ENCODE peak calls at places on chromosomes 12 and 14, in four cellular contexts. O, K, Z and E are unnamed samples.

GRCh38 chr12:57629897-57630471 is 3.0 kb downstream of the B4GALNT1 start:
- DNase-seq in O (no peak), K (no peak), Z (no peak), E (peak)

GRCh38 chr12:89977356-89978185 is 268.9 kb upstream of the ATP2B1 start:
- DNase-seq in O (no peak), K (no peak), Z (no peak), E (no peak)

GRCh38 chr12:9721394-9722092 is 11.4 kb downstream of the CLECL1 start:
- DNase-seq in O (no peak), K (no peak), Z (no peak), E (no peak)

GRCh38 chr14:39102969-39103957 is at the start of gene SEC23A:
- DNase-seq in O (peak), K (peak), Z (peak), E (peak)

GRCh38 chr14:99412122-99413061 is 68.3 kb downstream of the SETD3 start:
- DNase-seq in O (no peak), K (no peak), Z (no peak), E (peak)

GRCh38 chr14:54193871-54194270 is 202.9 kb upstream of the CDKN3 start:
- DNase-seq in O (no peak), K (no peak), Z (no peak), E (no peak)

GRCh38 chr12:65086236-65086635 is 34.9 kb downstream of the WIF1 start:
- DNase-seq in O (no peak), K (no peak), Z (no peak), E (no peak)

GRCh38 chr12:107359382-107359781 is 266.0 kb upstream of the CRY1 start:
- DNase-seq in O (no peak), K (no peak), Z (no peak), E (no peak)

GRCh38 chr14:96484391-96484790 is 17.8 kb upstream of the PAPOLA start:
- DNase-seq in O (no peak), K (no peak), Z (no peak), E (no peak)

GRCh38 chr12:123271182-123271491 is 519 bp downstream of the CDK2AP1 start:
- DNase-seq in O (peak), K (peak), Z (peak), E (peak)

GRCh38 chr14:96249016-96249415 is 7.0 kb upstream of the BDKRB1 start:
- DNase-seq in O (no peak), K (no peak), Z (no peak), E (peak)

GRCh38 chr14:90107789-90108188 is 46.0 kb downstream of the KCNK13 start:
- DNase-seq in O (no peak), K (no peak), Z (no peak), E (no peak)

GRCh38 chr12:77102691-77103090 is 37.3 kb upstream of the E2F7 start:
- DNase-seq in O (no peak), K (no peak), Z (no peak), E (peak)

GRCh38 chr14:67004521-67004920 is 184.7 kb upstream of the GARIN2 start:
- DNase-seq in O (no peak), K (no peak), Z (no peak), E (no peak)

GRCh38 chr14:100589071-100589759 is 2.0 kb upstream of the BEGAIN start:
- DNase-seq in O (no peak), K (no peak), Z (no peak), E (peak)

GRCh38 chr12:111451649-111452129 is 46.0 kb downstream of the SH2B3 start:
- DNase-seq in O (no peak), K (peak), Z (peak), E (peak)

GRCh38 chr12:20369164-20370000 is 1.0 kb downstream of the PDE3A start:
- DNase-seq in O (peak), K (no peak), Z (no peak), E (peak)

GRCh38 chr12:11707535-11707934 is 58.1 kb downstream of the ETV6 start:
- DNase-seq in O (peak), K (no peak), Z (no peak), E (no peak)

GRCh38 chr14:67522270-67522669 is 10.8 kb upstream of the PLEKHH1 start:
- DNase-seq in O (no peak), K (no peak), Z (no peak), E (no peak)

GRCh38 chr12:76031414-76032042 is at the start of gene PHLDA1:
- DNase-seq in O (peak), K (peak), Z (peak), E (peak)

GRCh38 chr12:76031081-76031413 is 529 bp downstream of the PHLDA1 start:
- DNase-seq in O (no peak), K (no peak), Z (no peak), E (peak)

GRCh38 chr12:76035045-76035444 is 3.5 kb upstream of the PHLDA1 start:
- DNase-seq in O (no peak), K (no peak), Z (no peak), E (no peak)

GRCh38 chr12:76032043-76032981 is 736 bp upstream of the PHLDA1 start:
- DNase-seq in O (peak), K (peak), Z (peak), E (peak)

GRCh38 chr12:76033116-76034001 is 1.8 kb upstream of the PHLDA1 start:
- DNase-seq in O (no peak), K (no peak), Z (no peak), E (no peak)
- H3K27ac ChIP-seq in O (no peak), K (no peak), Z (peak), E (peak)

DNA sequence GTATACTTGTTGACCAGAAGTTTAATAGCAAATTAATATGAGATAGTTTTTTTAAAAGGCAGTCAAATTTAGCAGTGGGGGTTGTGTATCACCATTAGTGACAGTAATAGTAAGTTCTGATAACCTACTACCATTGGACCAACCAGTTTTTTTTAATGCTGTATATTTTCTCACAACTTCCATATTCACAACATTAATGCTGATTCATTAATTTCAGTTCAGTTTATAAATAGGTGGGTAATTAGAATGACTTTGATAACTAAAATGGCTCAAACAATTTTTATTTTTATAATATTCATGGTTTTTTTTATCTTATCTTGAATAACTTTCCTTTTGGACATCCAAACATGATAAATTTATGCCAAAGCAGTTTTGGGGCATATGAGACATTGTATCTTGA is 13.8 kb downstream of the TMX1 start:
- DNase-seq in O (no peak), K (no peak), Z (no peak), E (no peak)
- H3K27ac ChIP-seq in O (no peak), K (no peak), Z (no peak), E (no peak)

DNA sequence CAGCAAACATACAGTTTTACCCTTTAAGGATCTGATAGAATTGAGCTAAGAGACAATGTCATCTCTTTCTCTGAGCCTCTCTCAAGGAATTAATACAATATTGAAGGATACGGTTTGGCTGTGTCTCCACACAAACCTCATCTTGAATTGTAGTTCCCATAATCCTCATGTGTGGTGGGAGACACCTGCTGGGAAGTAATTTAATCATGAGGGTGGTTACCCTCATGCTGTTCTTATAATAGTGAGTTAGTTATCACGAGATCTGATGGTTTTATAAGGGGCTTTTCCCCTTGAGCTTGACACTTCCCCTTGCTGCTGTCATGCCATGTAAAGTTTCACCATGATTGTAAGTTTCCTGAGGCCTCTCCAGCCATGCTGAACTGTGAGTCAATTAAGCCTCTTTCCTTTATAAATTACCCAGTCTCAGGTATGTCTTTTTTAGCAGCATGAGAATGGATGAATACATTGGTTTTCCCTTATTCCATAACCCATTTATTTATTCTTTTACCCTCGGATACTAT is 47.6 kb downstream of the TMEM30B start:
- DNase-seq in O (no peak), K (no peak), Z (no peak), E (no peak)
- H3K27ac ChIP-seq in O (no peak), K (no peak), Z (no peak), E (no peak)

DNA sequence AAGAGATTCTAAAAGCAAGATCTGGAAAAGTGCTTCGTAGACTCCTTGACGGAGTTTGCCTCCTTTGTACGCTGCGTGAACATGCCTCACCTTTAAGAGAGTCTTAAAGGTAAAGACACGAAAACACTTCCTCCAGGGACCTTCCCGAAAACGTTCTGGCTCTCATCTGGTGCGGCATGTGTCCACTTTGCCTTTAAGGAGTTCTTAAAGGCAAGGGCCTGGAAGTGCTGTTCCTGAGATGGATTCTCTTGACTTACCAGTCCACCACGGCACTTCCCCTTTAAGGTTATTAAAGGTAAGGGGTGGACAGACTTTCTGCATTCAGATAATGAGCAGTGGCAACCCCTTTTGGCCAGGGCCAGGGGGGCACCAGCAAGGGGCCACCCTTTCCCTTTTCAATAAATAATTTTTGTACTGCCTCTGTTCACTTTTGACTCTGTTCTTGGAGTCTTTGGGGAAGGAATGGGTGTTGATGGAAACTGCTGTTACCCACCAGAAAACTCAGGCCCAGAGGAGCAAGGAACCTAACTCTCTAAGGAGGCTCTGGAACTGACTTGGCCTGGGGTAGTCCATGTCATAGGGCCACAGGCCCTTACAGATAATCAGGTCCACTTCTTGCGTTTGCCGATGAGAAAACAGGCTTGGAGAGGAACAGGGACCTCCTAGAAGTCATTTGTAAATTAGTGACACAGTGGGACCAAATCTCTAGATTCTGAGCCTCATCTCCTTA is 4.4 kb downstream of the REM2 start:
- DNase-seq in O (peak), K (peak), Z (peak), E (peak)
- H3K27ac ChIP-seq in O (peak), K (peak), Z (peak), E (peak)

DNA sequence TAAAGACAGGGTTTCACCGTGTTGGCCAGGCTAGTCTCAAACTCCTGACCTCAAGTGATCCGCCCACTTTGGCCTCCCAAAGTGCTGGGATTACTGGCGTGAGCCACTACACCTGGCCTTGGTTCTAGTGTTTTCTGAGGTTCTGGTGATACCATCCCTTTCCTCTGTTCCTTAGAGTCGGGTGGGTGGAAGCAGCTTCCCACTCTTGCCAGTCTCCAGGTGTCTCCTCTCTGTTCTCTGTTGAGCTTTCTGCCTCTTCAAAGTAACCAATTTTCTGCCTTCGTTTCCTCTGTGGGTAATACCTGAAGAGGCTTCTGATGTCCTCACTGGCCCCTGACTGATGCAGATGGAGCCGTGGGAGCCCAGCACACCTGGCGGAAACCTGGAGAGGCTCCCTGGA is 53.4 kb upstream of the LHX5 start:
- DNase-seq in O (no peak), K (no peak), Z (no peak), E (no peak)
- H3K27ac ChIP-seq in O (no peak), K (no peak), Z (no peak), E (no peak)